ENCODE peak calls at places on chromosomes 11 and 22, in eight cellular contexts. A is GM06990, T is fibroblast of the aortic adventitia, P is GM12864, Z is cardiac fibroblast, S is coronary artery, E is uterus, M is MCF 10A. K is an unnamed sample.

GRCh38 chr11:36441610-36442208 is 68.4 kb downstream of the TRAF6 start:
- DNase-seq in A (peak), T (no peak), P (no peak), M (no peak), S (no peak), E (no peak), Z (no peak), K (no peak)

GRCh38 chr11:72812968-72813739 is 1.1 kb upstream of the ATG16L2 start:
- DNase-seq in T (peak), Z (peak), A (peak), P (peak), S (peak), E (peak), M (peak), K (peak)

GRCh38 chr11:19225599-19225998 is 15.1 kb downstream of the E2F8 start:
- DNase-seq in A (no peak), M (no peak), P (no peak), S (no peak), Z (no peak), T (no peak), E (no peak), K (no peak)

GRCh38 chr11:61793084-61793828 is 545 bp downstream of the FEN1 start:
- DNase-seq in Z (no peak), T (no peak), S (no peak), P (no peak), M (no peak), A (no peak), E (no peak), K (no peak)

GRCh38 chr11:12274558-12275197 is 102.7 kb upstream of the PARVA start:
- DNase-seq in T (no peak), M (no peak), P (no peak), Z (peak), S (peak), A (no peak), E (no peak), K (no peak)

GRCh38 chr11:76787911-76788596 is 4.9 kb downstream of the TSKU start:
- DNase-seq in S (peak), M (peak), E (peak), A (no peak), T (peak), Z (peak), P (no peak), K (no peak)

GRCh38 chr11:107263865-107264563 is 193.6 kb downstream of the CWF19L2 start:
- DNase-seq in S (no peak), M (no peak), P (peak), T (no peak), A (no peak), E (no peak), Z (no peak), K (no peak)

GRCh38 chr11:70541176-70541575 is 142.8 kb downstream of the CTTN start:
- DNase-seq in S (no peak), P (no peak), E (no peak), M (no peak), A (no peak), T (no peak), Z (no peak), K (no peak)

GRCh38 chr11:2092956-2093412 is 46.2 kb downstream of the IGF2 start:
- DNase-seq in M (peak), T (peak), Z (peak), S (peak), A (no peak), P (no peak), E (no peak), K (no peak)

GRCh38 chr11:94134651-94135512 is 6.2 kb downstream of the PANX1 start:
- DNase-seq in Z (peak), P (no peak), S (peak), E (peak), T (peak), A (no peak), M (peak), K (no peak)

GRCh38 chr11:123302751-123303195 is 107.7 kb upstream of the CLMP start:
- DNase-seq in T (peak), Z (peak), S (no peak), P (peak), E (no peak), A (peak), M (peak), K (no peak)

GRCh38 chr11:44609028-44609782 is 43.7 kb downstream of the CD82 start:
- DNase-seq in T (no peak), E (no peak), M (no peak), S (no peak), Z (no peak), P (no peak), A (peak), K (peak)

GRCh38 chr11:69524291-69524882 is 42.9 kb downstream of the LINC01488 start:
- DNase-seq in T (no peak), S (no peak), M (peak), E (no peak), P (no peak), A (no peak), Z (peak), K (no peak)

GRCh38 chr11:75900848-75901247 is 85.8 kb downstream of the UVRAG start:
- DNase-seq in P (no peak), A (no peak), T (no peak), Z (no peak), E (no peak), S (no peak), M (no peak), K (no peak)

GRCh38 chr11:47477323-47477722 is 28.4 kb upstream of the RAPSN start:
- DNase-seq in Z (peak), T (peak), P (no peak), A (no peak), S (no peak), E (no peak), M (no peak), K (no peak)

GRCh38 chr11:16606784-16607674 is 131.4 kb upstream of the C11orf58 start:
- DNase-seq in A (no peak), E (no peak), T (no peak), P (no peak), M (peak), S (no peak), Z (no peak), K (no peak)

GRCh38 chr22:26484360-26484706 is 656 bp downstream of the SRRD start:
- DNase-seq in A (no peak), M (no peak), Z (no peak), S (no peak), P (no peak), E (no peak), T (no peak), K (no peak)

GRCh38 chr11:131877246-131877645 is 506.8 kb downstream of the NTM start:
- DNase-seq in M (no peak), S (no peak), T (peak), Z (no peak), E (no peak), A (no peak), P (no peak), K (no peak)

GRCh38 chr11:77776455-77776854 is 44.1 kb downstream of the RSF1 start:
- DNase-seq in A (no peak), Z (peak), M (peak), T (peak), S (no peak), P (no peak), E (no peak), K (no peak)

GRCh38 chr11:68430801-68431200 is 29.8 kb upstream of the PPP6R3 start:
- DNase-seq in M (no peak), E (no peak), T (no peak), S (no peak), A (no peak), Z (no peak), P (no peak), K (no peak)

GRCh38 chr11:131748146-131749050 is 378.0 kb downstream of the NTM start:
- DNase-seq in Z (peak), S (peak), P (no peak), E (peak), T (peak), A (peak), M (peak), K (no peak)

GRCh38 chr11:708511-708910 is 2.5 kb downstream of the EPS8L2 start:
- DNase-seq in Z (no peak), E (no peak), T (no peak), P (no peak), M (no peak), A (no peak), S (no peak), K (no peak)

GRCh38 chr22:48171294-48171693 is 1408.8 kb downstream of the TBC1D22A start:
- DNase-seq in Z (no peak), S (peak), P (no peak), E (no peak), M (no peak), A (no peak), T (no peak), K (no peak)

GRCh38 chr22:24580276-24580675 is 12.6 kb downstream of the LRRC75B start:
- DNase-seq in S (no peak), T (peak), A (no peak), P (no peak), E (no peak), M (peak), Z (peak), K (no peak)

GRCh38 chr11:66006134-66006890 is 4.0 kb downstream of the BANF1 start:
- DNase-seq in M (no peak), P (no peak), S (no peak), E (no peak), Z (no peak), A (no peak), T (no peak), K (no peak)

GRCh38 chr11:66003291-66003690 is 988 bp downstream of the BANF1 start:
- DNase-seq in Z (no peak), P (no peak), M (no peak), T (no peak), E (no peak), A (no peak), S (no peak), K (no peak)

GRCh38 chr11:66004186-66004585 is 1.9 kb downstream of the BANF1 start:
- DNase-seq in E (no peak), A (no peak), T (no peak), P (no peak), Z (no peak), S (no peak), M (no peak), K (no peak)

GRCh38 chr11:66001941-66002647 is at the start of the genes BANF1 and EIF1AD:
- DNase-seq in Z (peak), T (peak), E (peak), S (peak), M (peak), A (peak), P (peak), K (peak)

DNA sequence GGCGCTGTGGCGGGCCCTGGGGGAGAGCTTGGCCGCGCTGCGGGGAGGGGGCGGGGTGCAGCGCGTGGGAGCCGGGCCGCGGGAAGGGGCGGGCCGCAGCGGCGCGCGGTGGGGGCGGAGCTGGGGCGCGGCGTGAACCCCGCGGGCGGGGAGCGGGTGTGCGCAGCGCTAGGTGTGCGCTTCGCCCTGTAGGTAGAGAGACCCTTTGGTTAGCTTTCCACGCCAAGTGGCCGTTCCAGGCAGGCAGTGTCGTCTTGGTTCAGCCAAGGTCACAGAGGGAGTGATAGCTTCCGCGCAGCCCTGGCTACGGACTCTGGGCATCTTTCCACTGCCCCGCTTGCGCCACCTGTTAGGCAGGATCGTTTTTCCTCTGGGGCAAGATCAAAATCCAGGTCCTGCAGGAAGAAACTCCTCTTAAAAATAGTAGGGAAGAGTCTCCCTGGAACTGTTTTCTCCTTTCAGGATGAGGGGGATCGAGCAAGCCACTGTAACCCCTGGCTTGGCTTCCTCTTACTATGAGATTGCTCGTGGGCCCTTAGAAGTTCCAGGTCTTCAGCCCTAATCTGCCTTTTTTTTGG is 434 bp downstream of the BANF1 start:
- DNase-seq in M (peak), Z (peak), T (peak), P (no peak), A (no peak), E (peak), S (peak), K (no peak)
- TF ChIP-seq CTCF in M (no peak), Z (peak), T (no peak), P (no peak), A (peak), E (no peak), S (no peak), K (no peak)

GRCh38 chr22:44957267-44957905 is 52.4 kb downstream of the PHF21B start:
- DNase-seq in A (no peak), E (no peak), Z (no peak), M (no peak), S (no peak), P (no peak), T (peak), K (no peak)
- TF ChIP-seq CTCF in A (peak), E (no peak), Z (no peak), M (no peak), S (no peak), P (no peak), T (peak), K (no peak)

GRCh38 chr11:9386901-9387300 is 2.4 kb downstream of the IPO7 start:
- DNase-seq in Z (no peak), P (no peak), T (no peak), E (no peak), A (no peak), S (no peak), M (no peak), K (no peak)

GRCh38 chr11:9386086-9386485 is 1.6 kb downstream of the IPO7 start:
- DNase-seq in A (no peak), M (no peak), E (no peak), P (no peak), Z (no peak), T (no peak), S (no peak), K (no peak)

GRCh38 chr11:9384535-9385287 is at the start of gene IPO7:
- DNase-seq in S (peak), P (peak), A (peak), E (peak), T (peak), M (peak), Z (peak), K (peak)

GRCh38 chr11:9380773-9381172 is 3.7 kb upstream of the IPO7 start:
- DNase-seq in T (no peak), A (no peak), E (no peak), M (no peak), P (no peak), S (no peak), Z (no peak), K (no peak)

DNA sequence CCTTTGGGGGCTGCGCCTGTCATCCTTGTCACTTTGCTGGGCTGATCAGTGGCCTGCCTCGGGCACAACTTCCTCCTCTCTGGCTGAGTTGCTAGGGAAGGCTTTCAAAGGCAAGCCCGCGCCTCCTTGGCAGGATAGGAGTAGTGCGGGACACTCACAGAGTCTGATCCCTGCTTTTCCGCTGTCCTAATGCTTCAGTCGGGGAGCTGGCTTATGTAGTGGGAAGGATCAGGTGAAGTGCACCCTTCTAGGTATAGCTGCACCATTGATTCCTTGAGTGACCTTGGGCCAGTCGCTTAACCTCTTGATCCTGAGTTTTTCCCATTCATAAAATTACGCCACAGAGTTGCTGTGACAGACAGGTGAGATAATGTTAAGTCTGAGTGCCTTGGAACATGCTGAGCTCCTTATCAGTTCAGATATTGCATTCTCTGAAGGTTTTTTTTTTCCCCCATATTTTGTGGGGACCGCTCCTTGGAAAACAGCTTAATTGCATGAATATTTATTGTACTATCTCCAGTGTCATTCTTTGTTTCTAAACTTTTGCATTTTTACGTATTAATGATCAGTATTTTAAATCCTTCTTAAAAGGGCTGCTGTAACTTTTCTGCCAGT is 943 bp downstream of the IPO7 start:
- DNase-seq in E (no peak), P (no peak), Z (no peak), T (peak), S (no peak), M (no peak), A (no peak), K (peak)
- TF ChIP-seq CTCF in E (no peak), P (peak), Z (no peak), T (no peak), S (no peak), M (no peak), A (no peak), K (no peak)

GRCh38 chr11:102783720-102784119 is 3.3 kb upstream of the MMP10 start:
- DNase-seq in A (no peak), S (no peak), E (no peak), Z (no peak), P (no peak), T (no peak), M (peak), K (no peak)

GRCh38 chr11:102784380-102784779 is 4.0 kb upstream of the MMP10 start:
- DNase-seq in Z (no peak), T (no peak), S (no peak), A (no peak), P (no peak), E (no peak), M (no peak), K (no peak)

GRCh38 chr11:102776454-102776853 is 4.0 kb downstream of the MMP10 start:
- DNase-seq in S (no peak), Z (no peak), A (no peak), E (no peak), P (no peak), M (peak), T (no peak), K (no peak)

GRCh38 chr11:102783016-102783415 is 2.6 kb upstream of the MMP10 start:
- DNase-seq in M (no peak), P (no peak), S (no peak), Z (no peak), A (no peak), E (no peak), T (no peak), K (no peak)

GRCh38 chr11:102780491-102780918 is at the start of gene MMP10:
- DNase-seq in S (no peak), M (peak), T (peak), P (no peak), E (no peak), A (no peak), Z (peak), K (no peak)
- TF ChIP-seq CTCF in S (no peak), M (peak), T (peak), P (peak), E (no peak), A (peak), Z (peak), K (no peak)

GRCh38 chr22:23363683-23364082 is 183.4 kb downstream of the BCR start:
- DNase-seq in T (no peak), M (no peak), P (no peak), S (no peak), A (no peak), Z (no peak), E (no peak), K (no peak)

GRCh38 chr22:23361676-23362075 is 181.4 kb downstream of the BCR start:
- DNase-seq in S (no peak), T (no peak), P (no peak), A (no peak), E (no peak), Z (no peak), M (no peak), K (no peak)

GRCh38 chr22:23357028-23357427 is 176.7 kb downstream of the BCR start:
- DNase-seq in T (no peak), M (no peak), E (peak), A (no peak), Z (no peak), S (peak), P (no peak), K (no peak)

GRCh38 chr22:23356094-23356493 is 175.8 kb downstream of the BCR start:
- DNase-seq in T (no peak), Z (no peak), M (no peak), E (no peak), S (no peak), P (no peak), A (no peak), K (no peak)

DNA sequence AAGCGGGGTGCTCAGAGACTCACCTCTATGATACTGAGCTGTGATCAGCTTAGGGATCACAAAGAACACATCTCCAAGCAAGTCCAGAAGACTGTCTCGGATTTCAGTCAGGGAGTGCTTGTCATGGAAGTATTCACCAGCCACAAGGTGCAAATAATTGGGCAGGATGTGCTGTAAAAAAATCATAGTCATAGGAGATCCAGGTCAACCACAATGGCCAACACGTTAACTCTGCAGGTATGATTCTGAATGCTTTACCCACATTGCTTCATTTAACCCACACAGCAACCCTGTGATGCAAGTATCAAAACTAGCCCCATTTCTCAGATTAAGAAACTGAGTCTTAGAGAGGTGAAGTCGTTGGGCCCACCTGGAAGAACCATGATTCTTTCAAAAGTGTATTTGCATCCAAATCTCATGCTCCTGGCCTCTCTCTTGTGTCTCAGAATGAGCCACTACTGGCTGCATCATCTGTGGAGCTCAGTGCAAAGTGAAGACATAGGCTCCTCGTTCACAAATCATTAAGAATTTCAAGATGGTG is 179.3 kb downstream of the BCR start:
- DNase-seq in E (no peak), P (no peak), A (no peak), M (no peak), T (no peak), Z (no peak), S (no peak), K (no peak)
- TF ChIP-seq CTCF in E (no peak), P (no peak), A (no peak), M (no peak), T (no peak), Z (no peak), S (no peak), K (no peak)

GRCh38 chr11:29518389-29519174 is 498.2 kb downstream of the KCNA4 start:
- DNase-seq in A (no peak), E (no peak), T (peak), P (no peak), M (peak), Z (peak), S (no peak), K (no peak)
- TF ChIP-seq CTCF in A (peak), E (no peak), T (peak), P (peak), M (no peak), Z (peak), S (no peak), K (no peak)

GRCh38 chr22:27715078-27715477 is 86.5 kb downstream of the MN1 start:
- DNase-seq in T (no peak), E (no peak), M (no peak), S (no peak), A (no peak), Z (no peak), P (no peak), K (no peak)
- TF ChIP-seq CTCF in T (no peak), E (no peak), M (no peak), S (no peak), A (no peak), Z (peak), P (no peak), K (no peak)

DNA sequence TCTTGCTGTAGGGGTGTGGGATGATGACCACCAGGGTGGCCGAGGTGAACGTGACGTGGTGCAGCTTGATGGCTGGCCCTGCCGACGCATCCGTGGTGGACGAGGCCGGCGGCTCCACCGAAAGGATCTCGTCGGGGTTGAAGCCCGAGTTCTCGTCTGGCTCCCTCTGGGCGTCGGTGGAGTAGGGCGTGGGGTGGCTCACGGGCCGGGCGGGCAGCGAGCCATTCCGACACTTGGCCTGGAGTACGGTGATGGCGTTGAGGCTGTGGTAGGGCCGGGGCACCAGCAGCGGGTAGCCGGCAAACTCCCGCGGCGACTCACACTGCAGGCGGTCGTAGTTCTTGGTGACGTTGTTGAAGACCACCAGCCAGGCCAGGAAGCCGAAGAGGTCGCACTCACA is 52.7 kb downstream of the ELFN2 start:
- DNase-seq in P (no peak), Z (no peak), T (no peak), S (no peak), M (no peak), A (no peak), E (no peak), K (no peak)
- TF ChIP-seq CTCF in P (no peak), Z (no peak), T (no peak), S (no peak), M (no peak), A (no peak), E (no peak), K (no peak)